ENCODE peak calls at places on chromosomes 1 and 21, in seven cellular contexts. O is esophagus muscularis mucosa, G is breast epithelium, M is astrocyte of the spinal cord, I is aorta, T is heart left ventricle, N is bronchial epithelial cell. L is an unnamed sample.

GRCh38 chr1:227560814-227561213 is 2.5 kb upstream of the ZNF678 start:
- DNase-seq in O (no peak), G (no peak), M (no peak), I (peak; percentile 75), T (no peak), N (no peak), L (no peak)

GRCh38 chr1:223741861-223742260 is 29.5 kb downstream of the CAPN2 start:
- DNase-seq in O (no peak), G (no peak), M (peak; percentile 58), I (no peak), T (no peak), N (peak; percentile 97), L (no peak)

GRCh38 chr1:172826096-172826741 is 167.3 kb downstream of the FASLG start:
- DNase-seq in O (no peak), G (no peak), M (peak; percentile 91), I (no peak), T (no peak), N (peak; percentile 72), L (no peak)

GRCh38 chr1:78840447-78841251 is 165.9 kb downstream of the ADGRL4 start:
- DNase-seq in O (no peak), G (no peak), M (peak; percentile 89), I (no peak), T (no peak), N (peak; percentile 40), L (no peak)

GRCh38 chr21:33587792-33588484 is 546 bp downstream of the DONSON start:
- DNase-seq in O (no peak), G (no peak), M (peak; percentile 29), I (peak; percentile 83), T (peak; percentile 29), N (peak; percentile 12), L (peak; percentile 56)

GRCh38 chr1:167532964-167533824 is 14.9 kb upstream of the CD247 start:
- DNase-seq in O (peak; percentile 55), G (no peak), M (no peak), I (no peak), T (no peak), N (no peak), L (no peak)

GRCh38 chr1:57309608-57310007 is 114.3 kb downstream of the DAB1 start:
- DNase-seq in O (no peak), G (no peak), M (no peak), I (no peak), T (no peak), N (no peak), L (no peak)

GRCh38 chr1:160862151-160863061 is at the start of gene CD244:
- DNase-seq in O (peak; percentile 87), G (no peak), M (no peak), I (no peak), T (no peak), N (peak; percentile 37), L (peak; percentile 73)

GRCh38 chr1:5975133-5975880 is 16.9 kb downstream of the NPHP4 start:
- DNase-seq in O (no peak), G (no peak), M (peak; percentile 61), I (peak; percentile 78), T (no peak), N (peak; percentile 33), L (no peak)

GRCh38 chr1:51509773-51510172 is 9.3 kb downstream of the EPS15 start:
- DNase-seq in O (no peak), G (no peak), M (no peak), I (no peak), T (no peak), N (no peak), L (no peak)

GRCh38 chr1:118049981-118050380 is 120.4 kb downstream of the WDR3 start:
- DNase-seq in O (no peak), G (no peak), M (no peak), I (no peak), T (no peak), N (no peak), L (no peak)

GRCh38 chr1:111320066-111320879 is 29.6 kb downstream of the CHIA start:
- DNase-seq in O (no peak), G (no peak), M (no peak), I (no peak), T (no peak), N (no peak), L (no peak)

GRCh38 chr1:181452746-181453145 is 30.6 kb upstream of the CACNA1E start:
- DNase-seq in O (peak; percentile 53), G (no peak), M (no peak), I (no peak), T (no peak), N (no peak), L (no peak)

GRCh38 chr1:202998836-202999750 is 8.1 kb upstream of the TMEM183A start:
- DNase-seq in O (no peak), G (no peak), M (peak; percentile 63), I (no peak), T (peak; percentile 29), N (peak; percentile 56), L (no peak)

GRCh38 chr1:242610209-242610608 is 85.7 kb upstream of the PLD5 start:
- DNase-seq in O (no peak), G (no peak), M (no peak), I (no peak), T (no peak), N (no peak), L (no peak)

GRCh38 chr1:185421485-185422100 is 104.5 kb upstream of the IVNS1ABP start:
- DNase-seq in O (no peak), G (no peak), M (no peak), I (no peak), T (no peak), N (no peak), L (no peak)

GRCh38 chr1:222546548-222547259 is 1.2 kb downstream of the HHIPL2 start:
- DNase-seq in O (peak; percentile 57), G (no peak), M (peak; percentile 86), I (no peak), T (no peak), N (peak; percentile 85), L (no peak)

GRCh38 chr1:7388488-7389185 is 382.5 kb upstream of the VAMP3 start:
- DNase-seq in O (peak; percentile 90), G (peak; percentile 17), M (peak; percentile 35), I (peak; percentile 84), T (peak; percentile 63), N (no peak), L (no peak)

DNA sequence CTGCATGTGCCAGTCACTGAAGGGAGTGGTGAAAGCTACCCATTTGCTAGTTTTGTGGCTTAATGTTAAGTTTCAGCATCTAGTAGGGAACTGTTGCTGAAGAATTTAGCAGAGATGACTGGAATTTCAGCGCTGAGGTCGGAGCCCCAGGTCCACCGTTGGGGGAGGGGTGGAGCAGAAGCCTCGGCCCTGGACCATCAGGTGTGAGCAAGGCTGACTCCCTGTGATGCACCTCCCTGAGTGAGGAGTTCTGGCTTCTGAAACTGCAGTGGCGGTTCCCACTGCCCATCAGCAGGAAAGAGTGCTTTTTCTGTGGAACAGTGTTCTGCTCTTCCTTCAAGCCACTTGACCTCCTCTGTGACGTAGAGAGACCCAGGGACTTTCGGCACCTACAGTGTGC is 1.3 kb downstream of the NOS1AP start:
- DNase-seq in O (no peak), G (no peak), M (no peak), I (no peak), T (no peak), N (no peak), L (no peak)
- H3K4me3 ChIP-seq in O (peak overlapping the region; percentile 80), G (peak overlapping the region; percentile 97), M (peak overlapping the region; percentile 50), I (no peak overlapping the region), T (peak overlapping the region; percentile 81), N (no peak overlapping the region), L (peak overlapping the region; percentile 64)

DNA sequence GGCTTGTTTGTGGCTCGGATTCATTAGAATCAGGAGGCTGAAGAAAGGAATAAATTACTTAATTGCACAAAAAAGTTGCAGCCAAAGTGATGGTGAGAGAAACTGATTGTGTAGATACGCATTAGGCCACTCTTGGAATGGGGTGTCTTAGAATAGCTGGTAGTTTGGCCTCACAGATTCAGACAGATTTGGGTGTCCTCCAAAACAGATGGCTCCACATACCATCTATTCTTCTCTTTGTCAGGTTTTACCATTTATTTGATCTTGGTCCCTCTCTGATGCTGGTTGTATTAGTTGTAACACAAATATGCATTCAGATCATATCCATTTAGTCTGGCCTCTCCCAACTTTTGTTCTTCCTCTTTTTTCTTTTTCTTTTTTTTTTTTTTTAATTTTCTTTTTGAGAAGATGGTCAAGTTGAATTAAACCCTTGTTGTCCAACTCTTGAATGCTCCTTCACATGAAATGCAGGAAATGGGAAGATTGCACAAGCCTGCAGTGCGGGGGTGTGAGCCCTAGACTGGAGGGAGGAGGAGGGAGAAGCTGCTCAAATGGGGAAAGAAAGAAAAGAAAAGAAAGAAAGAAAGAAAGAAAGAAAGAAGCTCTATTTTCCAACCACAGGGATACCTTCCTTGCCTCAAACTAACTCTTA is 275.8 kb downstream of the RPS6KC1 start:
- DNase-seq in O (no peak), G (peak; percentile 62), M (peak; percentile 72), I (no peak), T (peak; percentile 13), N (no peak), L (peak; percentile 75)
- H3K4me3 ChIP-seq in O (no peak overlapping the region), G (no peak overlapping the region), M (no peak overlapping the region), I (no peak overlapping the region), T (no peak overlapping the region), N (no peak overlapping the region), L (no peak overlapping the region)

GRCh38 chr1:23111600-23112535 is 56.8 kb downstream of the LUZP1 start:
- DNase-seq in O (no peak), G (no peak), M (no peak), I (no peak), T (no peak), N (no peak), L (no peak)

GRCh38 chr1:23118407-23118806 is 50.2 kb downstream of the LUZP1 start:
- DNase-seq in O (no peak), G (no peak), M (no peak), I (no peak), T (no peak), N (no peak), L (no peak)

GRCh38 chr1:23116216-23116836 is 52.3 kb downstream of the LUZP1 start:
- DNase-seq in O (no peak), G (no peak), M (no peak), I (no peak), T (no peak), N (no peak), L (no peak)

GRCh38 chr1:23116921-23117699 is 51.5 kb downstream of the LUZP1 start:
- DNase-seq in O (no peak), G (no peak), M (no peak), I (no peak), T (no peak), N (no peak), L (no peak)

DNA sequence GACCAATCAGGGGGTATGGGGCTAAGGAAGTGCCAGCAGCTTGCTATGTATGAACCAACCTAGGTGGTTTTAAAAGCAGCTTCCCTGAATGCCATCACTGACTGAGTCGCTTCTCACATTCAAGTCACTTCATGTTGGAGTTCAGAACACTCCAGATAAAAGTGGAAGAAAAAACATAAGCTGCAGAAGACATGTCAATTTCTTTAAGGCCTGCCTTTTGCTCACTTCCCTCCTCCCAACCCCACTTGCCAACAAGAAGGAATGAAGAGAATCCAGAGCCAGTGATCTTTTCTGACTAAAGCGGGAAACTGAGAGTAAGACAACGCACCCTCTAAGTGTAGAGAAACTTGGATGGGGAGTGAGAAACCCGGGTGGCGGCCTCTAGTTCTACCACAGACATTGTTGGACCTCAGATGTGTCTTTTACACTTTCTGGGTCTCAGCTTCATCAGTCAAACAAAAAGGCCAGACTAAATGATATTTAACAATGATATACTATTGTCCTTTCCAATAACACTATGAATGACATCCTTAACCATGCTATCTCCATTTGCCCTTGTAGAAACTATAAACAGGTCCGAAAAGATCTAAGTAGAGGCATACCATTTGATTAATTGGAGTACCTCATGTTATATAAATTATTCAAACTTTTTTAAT is 54.1 kb downstream of the LUZP1 start:
- DNase-seq in O (no peak), G (no peak), M (no peak), I (no peak), T (no peak), N (peak; percentile 77), L (no peak)
- H3K4me3 ChIP-seq in O (no peak overlapping the region), G (no peak overlapping the region), M (no peak overlapping the region), I (no peak overlapping the region), T (no peak overlapping the region), N (no peak overlapping the region), L (no peak overlapping the region)

GRCh38 chr1:41359211-41360073 is 1.8 kb upstream of the FOXO6 start:
- DNase-seq in O (no peak), G (no peak), M (peak; percentile 46), I (peak; percentile 79), T (no peak), N (no peak), L (no peak)
- H3K4me3 ChIP-seq in O (no peak overlapping the region), G (no peak overlapping the region), M (no peak overlapping the region), I (no peak overlapping the region), T (no peak overlapping the region), N (no peak overlapping the region), L (no peak overlapping the region)

L was measured in lower lobe of right lung.